ENCODE peak calls at places on chromosomes 5 and 9, in six cellular contexts. Y is uterus, A is fibroblast of lung, H is body of pancreas, L is tibial artery, F is Peyer's patch. C is an unnamed sample. For H3K4me1, the result is how much of the 10 kb centered on the place peaks cover.

GRCh38 chr5:38670878-38671277 is 114.4 kb upstream of the LIFR start:
- DNase-seq in F (no peak), H (no peak), L (no peak), Y (no peak), A (peak), C (no peak)

GRCh38 chr9:23702311-23702922 is 123.6 kb downstream of the ELAVL2 start:
- DNase-seq in F (no peak), Y (no peak), H (no peak), A (peak), L (no peak), C (no peak)

GRCh38 chr5:133372306-133373008 is 239.9 kb downstream of the FSTL4 start:
- DNase-seq in L (no peak), A (no peak), Y (no peak), F (no peak), H (no peak), C (no peak)

GRCh38 chr5:31657315-31657714 is 18.4 kb downstream of the PDZD2 start:
- DNase-seq in L (no peak), A (no peak), H (no peak), Y (no peak), F (no peak), C (no peak)

GRCh38 chr5:10354048-10354872 is 765 bp downstream of the MARCHF6 start:
- DNase-seq in F (peak), H (peak), L (no peak), Y (peak), A (peak), C (peak)

GRCh38 chr5:132871885-132872284 is 1.6 kb upstream of the LEAP2 start:
- DNase-seq in L (no peak), Y (no peak), H (no peak), A (no peak), F (no peak), C (no peak)

GRCh38 chr5:123207852-123208251 is 118.8 kb downstream of the PRDM6 start:
- DNase-seq in H (no peak), A (no peak), F (no peak), Y (no peak), L (no peak), C (no peak)

GRCh38 chr9:132794730-132795380 is 83.2 kb downstream of the AK8 start:
- DNase-seq in Y (no peak), L (no peak), F (no peak), H (no peak), A (no peak), C (no peak)

GRCh38 chr9:129752915-129753724 is at the start of gene PTGES:
- DNase-seq in L (peak), Y (peak), H (peak), A (peak), F (peak), C (peak)

GRCh38 chr5:41252036-41252435 is 38.7 kb upstream of the C6 start:
- DNase-seq in A (peak), L (no peak), Y (no peak), F (no peak), H (no peak), C (no peak)

GRCh38 chr5:127947886-127948285 is 135.7 kb upstream of the SLC12A2 start:
- DNase-seq in Y (no peak), L (no peak), H (no peak), F (no peak), A (no peak), C (no peak)

GRCh38 chr5:26482817-26483375 is 555.5 kb downstream of the CDH9 start:
- DNase-seq in F (no peak), L (no peak), Y (no peak), H (peak), A (peak), C (no peak)

GRCh38 chr5:39755986-39756385 is 331.2 kb upstream of the DAB2 start:
- DNase-seq in Y (no peak), A (peak), F (no peak), H (peak), L (no peak), C (no peak)

GRCh38 chr5:167995844-167996400 is 295.5 kb upstream of the WWC1 start:
- DNase-seq in A (peak), F (no peak), L (no peak), H (no peak), Y (no peak), C (no peak)

GRCh38 chr5:89967806-89968444 is 441.6 kb downstream of the CETN3 start:
- DNase-seq in A (peak), Y (no peak), F (no peak), L (no peak), H (no peak), C (no peak)

DNA sequence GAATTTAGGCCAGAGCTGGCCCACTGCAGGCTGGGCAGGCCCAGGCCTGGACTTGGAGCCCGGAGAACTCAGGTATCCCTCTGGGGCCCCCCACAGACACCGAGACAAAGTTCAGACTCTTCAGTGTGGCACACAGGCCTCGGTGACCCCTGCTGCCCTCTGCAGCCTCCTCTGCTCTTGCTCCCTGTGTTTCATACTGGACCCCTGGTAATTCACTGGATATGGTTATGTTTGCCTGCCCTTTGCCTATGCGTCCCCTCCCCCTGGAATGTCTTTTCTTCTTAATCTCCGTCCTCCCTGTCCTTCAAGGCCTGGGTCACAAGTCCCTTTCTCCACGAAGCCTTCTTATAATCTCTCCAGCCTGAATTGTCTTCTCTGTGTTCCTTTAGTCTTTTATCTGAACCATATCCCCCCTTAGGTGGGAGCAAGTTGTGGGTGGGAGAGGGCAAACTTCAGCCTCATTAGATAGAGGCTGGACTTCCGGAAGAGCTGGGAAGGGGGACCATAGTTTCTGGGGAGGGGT is 30.1 kb downstream of the GSN start:
- DNase-seq in Y (no peak), A (no peak), L (no peak), H (no peak), F (no peak), C (no peak)
- H3K4me1 ChIP-seq in Y (under half), A (under half), L (half or more), H (under half), F (under half), C (half or more)

DNA sequence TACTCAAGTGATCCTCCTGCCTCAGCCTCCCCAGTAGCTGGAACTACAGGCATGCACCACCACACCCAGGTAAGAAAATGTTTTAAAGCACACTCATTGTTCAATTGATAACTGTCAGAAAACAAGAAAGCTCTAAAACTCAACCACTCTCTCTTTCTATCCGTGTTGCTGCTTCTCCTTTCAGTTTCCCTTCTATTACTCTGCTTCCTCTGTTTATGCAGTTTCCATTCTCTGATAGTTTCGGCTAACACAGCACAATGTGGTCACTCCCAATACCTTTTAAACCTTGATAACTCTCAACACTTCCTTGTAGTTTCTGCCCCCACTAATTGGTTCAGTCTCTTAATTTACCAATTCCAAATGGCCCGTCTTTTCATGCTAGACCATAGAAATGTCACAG is 59.2 kb upstream of the NR4A3 start:
- DNase-seq in H (no peak), L (no peak), A (no peak), Y (no peak), F (no peak), C (no peak)
- H3K4me3 ChIP-seq in H (no peak), L (no peak), A (no peak), Y (no peak), F (no peak), C (no peak)

DNA sequence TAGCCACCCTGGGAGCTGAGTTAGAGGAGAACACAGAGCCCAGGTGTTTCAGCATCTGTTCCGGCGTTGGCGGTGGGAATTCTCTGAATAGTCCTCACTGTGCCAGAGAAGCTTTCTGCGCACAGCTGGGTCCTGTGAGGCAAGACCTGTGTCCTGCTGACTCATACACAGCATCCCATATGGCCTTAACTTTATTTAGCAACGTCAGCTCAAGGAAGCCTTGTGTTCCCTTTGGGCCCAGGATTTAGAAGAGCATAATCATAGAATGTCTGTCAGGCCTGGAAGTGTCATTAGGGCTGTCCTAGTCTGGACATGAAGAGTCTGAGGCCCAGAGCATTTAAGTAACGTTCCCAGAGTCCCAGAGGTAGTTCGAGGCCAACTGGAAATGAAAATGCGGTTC is 188.6 kb upstream of the DMRT1 start:
- DNase-seq in Y (no peak), L (peak), A (no peak), H (peak), F (no peak), C (no peak)
- H3K4me1 ChIP-seq in Y (under half), L (half or more), A (under half), H (under half), F (under half), C (under half)

DNA sequence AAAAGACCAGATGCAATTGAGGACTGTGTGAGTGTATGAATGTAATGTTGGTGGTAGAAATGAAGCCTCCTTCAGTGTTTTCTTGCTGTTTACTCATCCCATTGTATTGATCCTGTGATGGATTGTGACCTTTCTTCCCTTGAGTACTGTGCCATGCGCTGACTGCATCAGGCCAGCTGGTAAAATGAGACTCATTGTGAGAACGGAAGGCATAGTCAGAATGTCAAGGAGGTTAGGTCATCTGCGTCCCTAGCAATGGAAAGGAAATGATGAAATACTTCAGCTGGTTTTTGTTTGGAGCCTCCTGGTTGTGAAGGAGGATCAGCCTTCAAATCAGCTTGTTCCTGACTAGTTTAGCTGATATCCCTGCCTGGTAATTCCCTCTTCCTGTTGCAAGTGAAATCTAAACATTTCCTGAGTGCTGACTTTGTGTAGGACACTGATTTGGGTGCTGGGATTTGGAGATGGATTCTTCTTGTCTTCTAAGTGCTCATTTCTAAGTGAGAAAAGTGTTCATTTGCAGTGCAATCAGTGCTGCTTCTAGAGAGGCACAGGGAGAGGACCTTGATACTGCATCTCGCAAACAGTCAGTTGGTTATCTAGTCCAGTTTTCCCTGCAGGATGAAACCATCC is 35.5 kb downstream of the TNFSF8 start:
- DNase-seq in L (no peak), A (peak), F (no peak), H (no peak), Y (no peak), C (no peak)
- H3K4me3 ChIP-seq in L (no peak), A (no peak), F (no peak), H (no peak), Y (no peak), C (no peak)

GRCh38 chr5:150655221-150655620 is 5.8 kb upstream of the MYOZ3 start:
- DNase-seq in L (no peak), A (no peak), H (no peak), Y (no peak), F (no peak), C (no peak)
- H3K4me1 ChIP-seq in L (half or more), A (under half), H (under half), Y (under half), F (under half), C (half or more)

DNA sequence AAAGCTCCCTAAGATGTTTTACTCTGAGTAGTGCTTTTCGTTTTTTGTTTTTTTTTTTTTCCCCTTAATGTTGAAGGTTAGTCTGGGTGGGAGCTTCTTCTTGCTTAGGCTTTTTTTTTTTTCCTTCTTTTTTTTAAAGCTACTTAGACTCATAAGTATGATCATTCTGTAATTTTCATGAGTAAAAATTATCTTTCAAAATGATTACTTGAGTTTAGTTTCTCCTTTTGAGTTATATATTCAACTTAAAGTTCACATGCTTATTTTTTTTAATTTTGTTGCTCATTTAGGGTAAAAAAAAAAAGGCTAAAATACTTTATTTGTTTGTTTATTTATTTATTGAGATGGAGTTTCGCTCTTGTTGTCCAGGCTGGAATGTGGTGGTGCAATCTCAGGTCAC is 2.9 kb downstream of the RBM27 start:
- DNase-seq in H (no peak), A (no peak), Y (no peak), L (no peak), F (no peak), C (no peak)
- H3K4me3 ChIP-seq in H (no peak), A (no peak), Y (no peak), L (no peak), F (no peak), C (no peak)